ENCODE peak calls at places on chromosomes 16 and 17, in four cellular contexts. B is HepG2, V is H1, S is GM23338. K is an unnamed sample.

GRCh38 chr17:28703552-28704218 is 8.0 kb downstream of the PROCA1 start:
- DNase-seq in B (no peak), V (no peak), S (no peak), K (no peak)

GRCh38 chr16:57807968-57808528 is 5.8 kb upstream of the KIFC3 start:
- DNase-seq in B (peak), V (no peak), S (peak), K (peak)

GRCh38 chr16:78882150-78882549 is 718.4 kb downstream of the MAF start:
- DNase-seq in B (no peak), V (no peak), S (no peak), K (no peak)

GRCh38 chr16:2160915-2161551 is 5.5 kb downstream of the TRAF7 start:
- DNase-seq in B (peak), V (no peak), S (no peak), K (no peak)

GRCh38 chr16:9443864-9444263 is 352.4 kb downstream of the HAPSTR1 start:
- DNase-seq in B (no peak), V (no peak), S (no peak), K (no peak)

GRCh38 chr17:2058521-2059124 is 3.7 kb downstream of the HIC1 start:
- DNase-seq in B (no peak), V (no peak), S (peak), K (no peak)

GRCh38 chr17:83159204-83160049 is 80.0 kb downstream of the METRNL start:
- DNase-seq in B (no peak), V (no peak), S (no peak), K (no peak)

GRCh38 chr16:87938412-87938949 is 2.2 kb upstream of the CA5A start:
- DNase-seq in B (no peak), V (no peak), S (no peak), K (no peak)

GRCh38 chr17:76982408-76983074 is 114.3 kb downstream of the MGAT5B start:
- DNase-seq in B (no peak), V (no peak), S (no peak), K (no peak)

GRCh38 chr16:88118376-88118775 is 167.1 kb downstream of the BANP start:
- DNase-seq in B (no peak), V (no peak), S (no peak), K (no peak)

GRCh38 chr17:32020943-32021617 is 13.9 kb downstream of the LRRC37B start:
- DNase-seq in B (no peak), V (no peak), S (no peak), K (no peak)

DNA sequence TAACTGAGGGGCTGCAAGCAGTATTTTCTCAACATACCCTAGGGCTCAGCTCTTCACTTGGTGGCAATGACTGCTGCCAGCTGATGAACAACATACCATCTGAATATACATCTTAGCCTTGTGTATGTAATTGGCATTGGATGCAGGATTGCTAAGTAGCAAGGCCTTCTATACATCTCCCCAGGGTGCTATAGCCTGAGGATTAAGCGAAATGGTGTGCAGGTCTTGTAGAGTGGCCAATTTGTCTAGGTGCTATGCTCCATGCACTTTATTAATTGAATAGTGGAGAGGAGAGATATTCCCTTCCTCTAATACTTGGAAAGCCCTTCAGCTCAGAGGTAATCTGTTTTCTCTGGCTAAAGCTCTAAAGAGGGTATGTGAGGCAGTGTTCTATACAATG is 71.9 kb downstream of the KIF2B start:
- DNase-seq in B (no peak), V (no peak), S (no peak), K (no peak)
- TF ChIP-seq CREB1 in B (no peak), V (no peak), S (no peak), K (no peak)

GRCh38 chr17:75241502-75241901 is 19.9 kb downstream of the GGA3 start:
- DNase-seq in B (no peak), V (no peak), S (no peak), K (no peak)
- H3K4me2 ChIP-seq in B (no peak), V (no peak), S (no peak), K (no peak)

GRCh38 chr17:60247836-60248461 is 98.2 kb downstream of the CA4 start:
- DNase-seq in B (no peak), V (no peak), S (no peak), K (no peak)
- TF ChIP-seq CREB1 in B (no peak), V (no peak), S (no peak), K (no peak)

DNA sequence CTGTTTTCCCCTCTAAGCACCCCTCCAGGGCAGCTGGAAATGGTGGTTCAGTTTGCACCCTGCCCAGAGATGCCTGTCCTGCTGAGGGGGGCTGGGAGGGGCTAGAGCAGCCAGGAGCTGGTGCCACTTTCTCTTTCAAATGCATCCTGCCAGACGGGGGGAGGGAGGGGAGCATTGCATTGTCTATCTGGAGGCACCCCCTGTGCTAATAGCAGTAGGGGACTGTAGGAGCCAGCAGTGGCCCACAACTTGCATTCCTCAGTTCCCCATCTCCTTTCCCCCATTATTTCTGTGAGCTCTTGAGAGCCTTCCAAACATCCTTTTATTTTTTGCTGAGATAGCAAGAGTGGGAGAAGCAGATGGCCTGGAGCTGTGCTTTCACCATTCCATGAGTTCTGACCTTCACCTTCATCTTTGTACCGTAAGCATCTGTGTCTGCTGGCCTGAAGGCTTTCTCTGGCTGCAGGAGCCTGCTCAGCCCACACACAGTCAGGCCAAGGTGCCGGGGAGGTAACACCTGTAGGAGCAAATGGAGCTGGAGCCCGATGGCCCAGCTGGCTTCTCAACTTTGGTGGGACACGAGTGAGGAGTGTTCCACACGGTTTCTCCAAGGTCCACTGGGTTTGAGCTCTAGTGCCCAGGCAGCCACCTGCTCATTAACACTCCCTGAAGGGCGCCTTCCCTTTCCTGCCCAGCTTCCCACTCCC is 5.2 kb downstream of the WFDC1 start:
- DNase-seq in B (no peak), V (peak), S (peak), K (no peak)
- H3K4me2 ChIP-seq in B (no peak), V (peak), S (peak), K (no peak)

GRCh38 chr16:16145286-16145685 is 78.0 kb downstream of the ABCC6 start:
- DNase-seq in B (no peak), V (no peak), S (no peak), K (no peak)

GRCh38 chr16:16144416-16144815 is 78.9 kb downstream of the ABCC6 start:
- DNase-seq in B (no peak), V (no peak), S (no peak), K (no peak)

GRCh38 chr16:16143038-16143763 is 80.1 kb downstream of the ABCC6 start:
- DNase-seq in B (peak), V (no peak), S (peak), K (peak)

GRCh38 chr16:16141784-16142396 is 81.4 kb downstream of the ABCC6 start:
- DNase-seq in B (no peak), V (no peak), S (no peak), K (no peak)

GRCh38 chr16:16143941-16144340 is 79.4 kb downstream of the ABCC6 start:
- DNase-seq in B (no peak), V (no peak), S (no peak), K (peak)
- TF ChIP-seq CREB1 in B (no peak), V (no peak), S (no peak), K (no peak)

GRCh38 chr16:75624921-75625334 is 1.8 kb upstream of the ADAT1 start:
- DNase-seq in B (peak), V (no peak), S (no peak), K (peak)
- H3K4me2 ChIP-seq in B (no peak), V (no peak), S (no peak), K (no peak)

DNA sequence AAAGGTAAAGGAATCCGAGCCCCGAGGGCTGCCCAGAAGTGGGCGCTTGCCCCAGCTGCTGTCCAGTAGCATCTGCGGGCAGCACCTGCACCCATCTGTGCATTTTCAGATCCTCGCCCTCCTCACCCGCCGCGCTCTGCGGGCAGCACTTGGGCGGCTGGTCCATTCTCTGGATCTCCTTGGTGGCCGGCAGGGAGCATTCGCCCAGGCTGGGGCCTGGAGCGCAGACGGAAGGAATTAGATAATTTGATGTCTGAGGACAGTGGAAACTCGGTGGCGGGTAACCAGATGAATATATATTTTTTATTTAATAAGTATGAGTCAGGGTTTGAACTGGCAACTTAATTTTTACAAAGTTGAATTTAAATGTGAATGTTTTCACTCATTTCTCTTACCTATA is 88.5 kb downstream of the NPIPB11 start:
- DNase-seq in B (no peak), V (no peak), S (no peak), K (no peak)
- TF ChIP-seq CREB1 in B (no peak), V (no peak), S (no peak), K (no peak)

GRCh38 chr16:25343976-25344375 is 86.3 kb upstream of the ZKSCAN2 start:
- DNase-seq in B (no peak), V (no peak), S (no peak), K (no peak)
- H3K4me2 ChIP-seq in B (no peak), V (no peak), S (no peak), K (no peak)

GRCh38 chr17:42653179-42654124 is 5.6 kb upstream of the TUBG2 start:
- DNase-seq in B (no peak), V (no peak), S (peak), K (peak)

GRCh38 chr17:42657824-42658588 is 1.1 kb upstream of the TUBG2 start:
- DNase-seq in B (no peak), V (no peak), S (no peak), K (no peak)

GRCh38 chr17:42655528-42655927 is 3.6 kb upstream of the TUBG2 start:
- DNase-seq in B (no peak), V (no peak), S (no peak), K (no peak)

GRCh38 chr17:42660692-42661345 is 1.7 kb downstream of the TUBG2 start:
- DNase-seq in B (no peak), V (no peak), S (no peak), K (peak)

GRCh38 chr17:42659079-42659931 is at the start of gene TUBG2:
- DNase-seq in B (peak), V (peak), S (peak), K (no peak)
- TF ChIP-seq CREB1 in B (no peak), V (no peak), S (no peak), K (no peak)

GRCh38 chr17:43670645-43671074 is 8.9 kb upstream of the MEOX1 start:
- DNase-seq in B (no peak), V (no peak), S (no peak), K (no peak)
- H3K4me2 ChIP-seq in B (peak), V (no peak), S (no peak), K (no peak)